ENCODE peak calls at places on chromosomes 2 and 18, in five cellular contexts. N, Y, I, G and W are unnamed samples.

GRCh38 chr2:230269715-230270114 is 44.2 kb downstream of the SP140 start:
- DNase-seq in N (no peak), Y (no peak), I (no peak), G (no peak), W (no peak)

GRCh38 chr2:112055833-112056625 is 960 bp downstream of the TMEM87B start:
- DNase-seq in N (peak; percentile 35), Y (peak; percentile 95), I (peak; percentile 94), G (peak; percentile 80), W (peak; percentile 97)

GRCh38 chr18:47209166-47209565 is 33.0 kb upstream of the IER3IP1 start:
- DNase-seq in N (no peak), Y (peak; percentile 2), I (no peak), G (no peak), W (peak; percentile 10)

GRCh38 chr18:13436596-13436995 is 218.0 kb downstream of the LDLRAD4 start:
- DNase-seq in N (no peak), Y (no peak), I (no peak), G (no peak), W (no peak)

GRCh38 chr18:50662177-50662576 is 102.3 kb downstream of the MAPK4 start:
- DNase-seq in N (no peak), Y (no peak), I (no peak), G (no peak), W (peak; percentile 31)

GRCh38 chr2:122737429-122738077 is 982.1 kb downstream of the TSN start:
- DNase-seq in N (no peak), Y (peak; percentile 9), I (peak; percentile 6), G (no peak), W (no peak)

GRCh38 chr2:157312866-157313486 is 12.6 kb downstream of the ERMN start:
- DNase-seq in N (no peak), Y (no peak), I (no peak), G (no peak), W (peak; percentile 53)

GRCh38 chr2:228066416-228066815 is 115.1 kb downstream of the SPHKAP start:
- DNase-seq in N (no peak), Y (no peak), I (no peak), G (no peak), W (no peak)

GRCh38 chr18:34659579-34660517 is 50.2 kb upstream of the DTNA start:
- DNase-seq in N (peak; percentile 90), Y (peak; percentile 97), I (peak; percentile 95), G (peak; percentile 84), W (peak; percentile 96)

GRCh38 chr18:44325903-44326650 is 354.6 kb upstream of the SETBP1 start:
- DNase-seq in N (peak; percentile 14), Y (peak; percentile 67), I (peak; percentile 50), G (peak; percentile 10), W (peak; percentile 81)

GRCh38 chr18:47577520-47577919 is 326.1 kb upstream of the SKOR2 start:
- DNase-seq in N (no peak), Y (no peak), I (no peak), G (no peak), W (no peak)

GRCh38 chr2:217277646-217278048 is 417.8 kb upstream of the TNP1 start:
- DNase-seq in N (no peak), Y (peak; percentile 98), I (peak; percentile 98), G (peak; percentile 65), W (peak; percentile 98)

GRCh38 chr2:70371753-70372152 is 69.9 kb upstream of the FAM136A start:
- DNase-seq in N (no peak), Y (peak; percentile 71), I (peak; percentile 64), G (peak; percentile 12), W (peak; percentile 67)

GRCh38 chr2:23360571-23361125 is 24.3 kb upstream of the KLHL29 start:
- DNase-seq in N (no peak), Y (no peak), I (no peak), G (no peak), W (no peak)

GRCh38 chr2:23361185-23361584 is 23.8 kb upstream of the KLHL29 start:
- DNase-seq in N (no peak), Y (no peak), I (no peak), G (no peak), W (no peak)

GRCh38 chr2:23356711-23357110 is 28.3 kb upstream of the KLHL29 start:
- DNase-seq in N (no peak), Y (no peak), I (no peak), G (no peak), W (no peak)

GRCh38 chr2:23363268-23363667 is 21.7 kb upstream of the KLHL29 start:
- DNase-seq in N (no peak), Y (no peak), I (no peak), G (no peak), W (no peak)

GRCh38 chr2:23359631-23360567 is 25.1 kb upstream of the KLHL29 start:
- DNase-seq in N (no peak), Y (no peak), I (no peak), G (no peak), W (no peak)
- H3K4me3 ChIP-seq in N (no peak overlapping the region), Y (no peak overlapping the region), I (no peak overlapping the region), G (no peak overlapping the region), W (no peak overlapping the region)

GRCh38 chr2:209696836-209697711 is 74.6 kb upstream of the UNC80 start:
- DNase-seq in N (no peak), Y (peak; percentile 32), I (peak; percentile 28), G (no peak), W (no peak)

DNA sequence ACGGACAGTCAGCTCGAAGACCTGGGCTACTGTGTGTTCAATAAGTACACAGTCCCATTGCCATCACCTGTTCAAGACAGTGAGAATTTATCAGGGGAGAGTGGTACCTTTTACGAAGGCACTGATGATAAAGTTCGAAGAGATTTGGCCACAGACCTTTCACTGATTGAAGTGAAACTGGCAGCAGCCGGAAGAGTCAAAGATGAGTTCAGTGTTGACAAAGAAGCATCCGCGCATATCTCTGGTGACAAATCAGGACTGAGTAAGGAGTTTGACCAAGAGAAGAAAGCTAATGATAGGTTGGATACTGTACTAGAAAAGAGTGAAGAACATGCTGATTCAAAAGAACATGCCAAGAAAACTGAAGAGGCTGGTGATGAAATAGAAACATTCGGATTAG is 76.9 kb upstream of the UNC80 start:
- DNase-seq in N (no peak), Y (no peak), I (no peak), G (no peak), W (no peak)
- TF ChIP-seq CTCF in N (no peak), Y (no peak), I (no peak), G (no peak), W (no peak)

GRCh38 chr2:181679544-181679979 is 755 bp downstream of the NEUROD1 start:
- DNase-seq in N (no peak), Y (no peak), I (no peak), G (no peak), W (no peak)
- H3K4me3 ChIP-seq in N (no peak overlapping the region), Y (no peak overlapping the region), I (no peak overlapping the region), G (no peak overlapping the region), W (no peak overlapping the region)

GRCh38 chr2:175619591-175619990 is 382.5 kb downstream of the LNPK start:
- DNase-seq in N (no peak), Y (no peak), I (no peak), G (no peak), W (no peak)
- TF ChIP-seq CTCF in N (no peak), Y (no peak), I (no peak), G (no peak), W (no peak)

GRCh38 chr2:11998218-11998617 is 251.8 kb downstream of the LPIN1 start:
- DNase-seq in N (no peak), Y (peak; percentile 79), I (peak; percentile 71), G (peak; percentile 28), W (no peak)
- H3K4me3 ChIP-seq in N (no peak overlapping the region), Y (no peak overlapping the region), I (no peak overlapping the region), G (no peak overlapping the region), W (no peak overlapping the region)

DNA sequence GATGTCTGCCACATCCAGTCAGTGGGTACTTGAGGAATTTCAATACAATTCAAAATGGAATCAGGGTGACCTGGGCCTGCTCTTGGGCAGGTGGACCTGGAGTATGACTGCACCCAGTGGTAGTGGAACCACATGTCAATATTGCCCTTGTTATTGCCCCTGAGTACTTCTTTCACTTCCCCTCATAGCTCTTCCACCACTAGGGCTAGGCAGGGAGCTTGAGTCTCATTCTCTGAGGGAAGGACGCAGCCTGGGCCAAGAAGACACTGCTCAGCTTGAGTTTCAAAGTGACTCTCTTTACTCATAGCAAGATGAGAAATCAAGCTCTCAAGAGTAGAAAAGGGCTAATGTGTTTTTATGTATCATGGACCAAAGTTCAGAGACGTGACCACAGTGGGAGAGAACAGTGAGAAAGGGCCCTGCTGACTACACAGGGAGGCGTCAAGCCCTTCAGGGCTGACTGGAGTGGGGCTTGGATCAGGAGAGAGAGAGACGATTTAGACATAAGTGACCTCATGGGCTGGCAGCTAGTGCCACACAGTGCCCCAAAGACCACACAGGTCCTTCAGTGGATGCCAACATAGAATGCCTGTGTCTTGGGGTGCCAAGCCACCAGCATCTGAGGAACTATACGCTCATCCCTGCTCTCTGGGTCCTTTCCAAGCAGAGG is 12.8 kb downstream of the PTMA start:
- DNase-seq in N (no peak), Y (no peak), I (no peak), G (no peak), W (no peak)
- TF ChIP-seq CTCF in N (no peak), Y (no peak), I (no peak), G (no peak), W (no peak)